ENCODE peak calls at places on chromosomes 13 and 19, in six cellular contexts. J, X, W, G, U and K are unnamed samples.

GRCh38 chr13:110559429-110559943 is 2.0 kb downstream of the RAB20 start:
- DNase-seq in J (peak), X (no peak), W (peak), G (peak), U (no peak), K (no peak)

GRCh38 chr19:58538257-58539168 is 5.4 kb upstream of the TRIM28 start:
- DNase-seq in J (no peak), X (no peak), W (peak), G (no peak), U (no peak), K (no peak)

GRCh38 chr13:89375839-89376238 is 1704.7 kb downstream of the SLITRK5 start:
- DNase-seq in J (no peak), X (no peak), W (no peak), G (peak), U (no peak), K (no peak)

GRCh38 chr13:39527961-39528720 is 74.9 kb downstream of the LHFPL6 start:
- DNase-seq in J (peak), X (no peak), W (no peak), G (peak), U (no peak), K (no peak)

GRCh38 chr13:93535256-93535655 is 308.6 kb downstream of the GPC6 start:
- DNase-seq in J (peak), X (no peak), W (no peak), G (no peak), U (no peak), K (no peak)

GRCh38 chr13:66618702-66619101 is 611.4 kb downstream of the PCDH9 start:
- DNase-seq in J (peak), X (peak), W (no peak), G (peak), U (peak), K (no peak)

GRCh38 chr13:64718116-64718515 is 2512.0 kb downstream of the PCDH9 start:
- DNase-seq in J (no peak), X (no peak), W (no peak), G (no peak), U (no peak), K (no peak)

GRCh38 chr19:39918183-39918651 is 16.2 kb downstream of the FCGBP start:
- DNase-seq in J (no peak), X (no peak), W (no peak), G (no peak), U (no peak), K (no peak)

GRCh38 chr19:8242212-8242821 is 33.1 kb downstream of the CERS4 start:
- DNase-seq in J (no peak), X (no peak), W (no peak), G (no peak), U (no peak), K (no peak)

GRCh38 chr19:17348700-17349099 is 11.3 kb downstream of the GTPBP3 start:
- DNase-seq in J (peak), X (peak), W (no peak), G (peak), U (no peak), K (no peak)

GRCh38 chr13:97904059-97904458 is 49.4 kb upstream of the IPO5 start:
- DNase-seq in J (no peak), X (no peak), W (no peak), G (no peak), U (no peak), K (no peak)

GRCh38 chr13:35765941-35766340 is 289.5 kb upstream of the MAB21L1 start:
- DNase-seq in J (no peak), X (no peak), W (no peak), G (no peak), U (no peak), K (no peak)

GRCh38 chr13:41707192-41707858 is 250.0 kb downstream of the RGCC start:
- DNase-seq in J (no peak), X (no peak), W (no peak), G (no peak), U (no peak), K (no peak)

GRCh38 chr13:44148159-44148929 is 225.3 kb upstream of the SERP2 start:
- DNase-seq in J (peak), X (no peak), W (no peak), G (peak), U (no peak), K (no peak)